ENCODE peak calls at places on chromosomes 5 and 9, in eight cellular contexts. B is PC-9; N is CD4-positive, alpha-beta T cell; K is endodermal cell; U is psoas muscle; J is K562; V is breast epithelium; O is heart right ventricle. F is an unnamed sample.

GRCh38 chr9:107872457-107873192 is 383.1 kb upstream of the KLF4 start:
- DNase-seq in U (no peak), N (no peak), V (no peak), B (no peak), K (peak; percentile 77), O (no peak), J (no peak), F (no peak)

GRCh38 chr5:109945097-109945678 is 255.5 kb downstream of the MAN2A1 start:
- DNase-seq in U (no peak), K (no peak), B (no peak), N (peak; percentile 5), V (no peak), J (no peak), O (no peak), F (no peak)

GRCh38 chr5:114363837-114364236 is 2.0 kb downstream of the KCNN2 start:
- DNase-seq in K (no peak), B (no peak), O (no peak), U (no peak), V (no peak), N (no peak), J (no peak), F (no peak)

GRCh38 chr9:124752967-124753366 is 18.1 kb downstream of the NR6A1 start:
- DNase-seq in B (no peak), K (no peak), J (no peak), V (no peak), N (no peak), U (no peak), O (no peak), F (no peak)

GRCh38 chr5:83496626-83497025 is 25.1 kb downstream of the VCAN start:
- DNase-seq in J (no peak), O (no peak), N (no peak), B (no peak), U (no peak), V (no peak), K (no peak), F (no peak)

GRCh38 chr9:33273266-33273971 is 8.6 kb downstream of the CHMP5 start:
- DNase-seq in U (no peak), V (no peak), N (no peak), K (no peak), B (no peak), J (no peak), O (no peak), F (no peak)

GRCh38 chr9:37966443-37967271 is 62.7 kb upstream of the SLC25A51 start:
- DNase-seq in B (no peak), N (no peak), U (no peak), K (no peak), V (no peak), J (no peak), O (no peak), F (no peak)

GRCh38 chr5:76083555-76084495 is 642 bp downstream of the SV2C start:
- DNase-seq in V (no peak), J (no peak), U (no peak), O (no peak), B (no peak), N (no peak), K (peak; percentile 84), F (no peak)

GRCh38 chr9:23829580-23830458 is 3.8 kb upstream of the ELAVL2 start:
- DNase-seq in U (no peak), J (no peak), N (no peak), V (no peak), O (no peak), K (peak; percentile 80), B (no peak), F (no peak)

GRCh38 chr9:69981686-69982450 is 61.8 kb upstream of the MAMDC2 start:
- DNase-seq in K (no peak), V (no peak), B (no peak), J (no peak), O (no peak), N (no peak), U (no peak), F (no peak)

GRCh38 chr5:181221105-181221791 is 1.8 kb upstream of the TRIM41 start:
- DNase-seq in O (no peak), K (no peak), U (no peak), B (no peak), N (no peak), V (no peak), J (no peak), F (no peak)
- H3K27ac ChIP-seq in O (peak overlapping the region; percentile 98), K (no peak overlapping the region), U (peak overlapping the region; percentile 100), B (peak overlapping the region; percentile 89), N (peak overlapping the region; percentile 99), V (peak overlapping the region; percentile 94), J (peak overlapping the region; percentile 90), F (peak overlapping the region; percentile 97)

GRCh38 chr5:54298947-54299346 is 11.4 kb downstream of the ARL15 start:
- DNase-seq in B (no peak), N (no peak), J (no peak), K (no peak), O (no peak), V (no peak), U (no peak), F (no peak)
- TF ChIP-seq CTCF in B (no peak), N (no peak), J (no peak), K (no peak), O (no peak), V (no peak), U (no peak), F (no peak)

GRCh38 chr5:132661231-132662003 is 3.4 kb downstream of the IL13 start:
- DNase-seq in U (no peak), J (peak; percentile 70), K (no peak), N (no peak), B (no peak), O (no peak), V (no peak), F (no peak)
- H3K27ac ChIP-seq in U (no peak overlapping the region), J (peak overlapping the region; percentile 15), K (no peak overlapping the region), N (no peak overlapping the region), B (no peak overlapping the region), O (no peak overlapping the region), V (no peak overlapping the region), F (no peak overlapping the region)

GRCh38 chr5:151520294-151520693 is 70.8 kb downstream of the FAT2 start:
- DNase-seq in N (no peak), O (no peak), V (no peak), J (no peak), K (no peak), B (no peak), U (no peak), F (no peak)

GRCh38 chr5:151528996-151529395 is 62.1 kb downstream of the FAT2 start:
- DNase-seq in O (no peak), U (no peak), V (no peak), K (no peak), B (no peak), N (no peak), J (no peak), F (no peak)

GRCh38 chr5:151523335-151523734 is 67.8 kb downstream of the FAT2 start:
- DNase-seq in K (peak; percentile 90), B (peak; percentile 41), J (peak; percentile 55), V (no peak), O (no peak), N (no peak), U (no peak), F (no peak)
- TF ChIP-seq CTCF in K (peak; percentile 86), B (peak; percentile 76), J (peak; percentile 71), V (peak; percentile 25), O (peak; percentile 55), N (peak; percentile 34), U (peak; percentile 68), F (peak; percentile 36)

GRCh38 chr5:179194201-179194910 is 134.2 kb downstream of the ZNF354C start:
- DNase-seq in K (no peak), B (no peak), J (no peak), N (no peak), V (no peak), O (no peak), U (no peak), F (no peak)
- H3K27ac ChIP-seq in K (no peak overlapping the region), B (no peak overlapping the region), J (no peak overlapping the region), N (no peak overlapping the region), V (no peak overlapping the region), O (no peak overlapping the region), U (no peak overlapping the region), F (no peak overlapping the region)

F was measured in gastrocnemius medialis.